ENCODE peak calls at places on chromosomes 2 and 18, in five cellular contexts. K, A, Q, O and X are unnamed samples. For H3K4me1, the result is how much of the 10 kb centered on the place peaks cover.

GRCh38 chr2:150710916-150711315 is 223.4 kb upstream of the RND3 start:
- DNase-seq in A (no peak), K (no peak), Q (no peak), O (no peak), X (no peak)

GRCh38 chr2:104563398-104564024 is 290.4 kb upstream of the POU3F3 start:
- DNase-seq in Q (no peak), O (no peak), A (no peak), K (no peak), X (no peak)

GRCh38 chr2:180694445-180695421 is 285.7 kb upstream of the UBE2E3 start:
- DNase-seq in A (no peak), K (no peak), Q (no peak), O (no peak), X (no peak)

GRCh38 chr2:168849610-168850009 is 40.6 kb downstream of the SPC25 start:
- DNase-seq in O (no peak), A (no peak), Q (peak), K (peak), X (no peak)

GRCh38 chr2:187873132-187873531 is 318.9 kb upstream of the TFPI start:
- DNase-seq in K (no peak), A (no peak), Q (no peak), O (no peak), X (no peak)

GRCh38 chr2:232361646-232362045 is 16.9 kb upstream of the ALPP start:
- DNase-seq in A (no peak), Q (no peak), O (no peak), K (no peak), X (no peak)

GRCh38 chr18:21489119-21489750 is 111.3 kb downstream of the ESCO1 start:
- DNase-seq in O (peak), A (peak), Q (peak), K (no peak), X (peak)

GRCh38 chr18:3898866-3899613 is 449.1 kb downstream of the TGIF1 start:
- DNase-seq in O (no peak), K (no peak), Q (no peak), A (no peak), X (no peak)

GRCh38 chr2:160613466-160614153 is 120.0 kb upstream of the RBMS1 start:
- DNase-seq in Q (no peak), O (peak), A (no peak), K (no peak), X (no peak)

GRCh38 chr2:190407246-190407661 is 901 bp upstream of the MFSD6 start:
- DNase-seq in K (no peak), Q (peak), O (peak), A (no peak), X (no peak)

GRCh38 chr2:197846789-197847188 is 42.4 kb downstream of the PLCL1 start:
- DNase-seq in Q (no peak), K (no peak), A (no peak), O (no peak), X (no peak)

GRCh38 chr2:149989447-149990063 is 402.0 kb upstream of the MMADHC start:
- DNase-seq in O (no peak), Q (no peak), A (no peak), K (no peak), X (no peak)

GRCh38 chr2:36433311-36434217 is 78.0 kb downstream of the CRIM1 start:
- DNase-seq in A (peak), O (no peak), Q (no peak), K (peak), X (no peak)

GRCh38 chr2:160197587-160197986 is 2.5 kb downstream of the ITGB6 start:
- DNase-seq in Q (no peak), O (no peak), K (no peak), A (no peak), X (no peak)

GRCh38 chr2:36857713-36858112 is 108.6 kb downstream of the STRN start:
- DNase-seq in K (no peak), Q (no peak), A (no peak), O (no peak), X (no peak)

GRCh38 chr2:75548036-75548573 is 12.6 kb downstream of the EVA1A start:
- DNase-seq in K (no peak), Q (peak), O (no peak), A (no peak), X (no peak)

GRCh38 chr2:41933585-41934322 is 114.1 kb upstream of the PKDCC start:
- DNase-seq in Q (no peak), A (peak), K (no peak), O (no peak), X (no peak)

GRCh38 chr2:227815066-227815465 is 1.4 kb downstream of the CCL20 start:
- DNase-seq in K (no peak), O (no peak), A (no peak), Q (no peak), X (no peak)

GRCh38 chr18:58896268-58896667 is 31.6 kb downstream of the ZNF532 start:
- DNase-seq in Q (no peak), O (peak), A (no peak), K (no peak), X (no peak)

GRCh38 chr2:56565143-56565542 is 381.4 kb downstream of the CCDC85A start:
- DNase-seq in A (no peak), O (no peak), K (no peak), Q (no peak), X (no peak)

GRCh38 chr2:8003462-8004075 is 678.3 kb upstream of the ID2 start:
- DNase-seq in Q (no peak), K (peak), O (no peak), A (peak), X (peak)

GRCh38 chr18:7814754-7815315 is 247.7 kb downstream of the PTPRM start:
- DNase-seq in Q (no peak), A (no peak), O (no peak), K (no peak), X (no peak)

GRCh38 chr2:38108907-38109731 is 33.2 kb upstream of the CYP1B1 start:
- DNase-seq in A (no peak), Q (no peak), K (no peak), O (no peak), X (no peak)

GRCh38 chr2:73418343-73418742 is 32.7 kb downstream of the ALMS1 start:
- DNase-seq in K (peak), Q (no peak), O (no peak), A (peak), X (peak)

GRCh38 chr2:6960659-6961058 is 43.4 kb downstream of the RNF144A start:
- DNase-seq in A (peak), O (no peak), Q (peak), K (no peak), X (peak)

GRCh38 chr18:61308009-61308408 is 25.2 kb upstream of the CDH20 start:
- DNase-seq in A (no peak), Q (no peak), O (no peak), K (no peak), X (no peak)

GRCh38 chr2:1078326-1078885 is 127.8 kb downstream of the SNTG2 start:
- DNase-seq in Q (no peak), A (no peak), O (no peak), K (no peak), X (no peak)

GRCh38 chr2:48454504-48454903 is 75.5 kb upstream of the STON1 start:
- DNase-seq in K (no peak), Q (no peak), A (no peak), O (peak), X (no peak)

GRCh38 chr18:44714376-44714775 is 33.7 kb downstream of the SETBP1 start:
- DNase-seq in Q (no peak), K (no peak), O (no peak), A (no peak), X (no peak)

GRCh38 chr2:216392018-216392562 is 19.8 kb upstream of the MARCHF4 start:
- DNase-seq in Q (peak), A (no peak), K (no peak), O (no peak), X (no peak)

GRCh38 chr18:76421291-76422078 is 73.6 kb downstream of the ZNF516 start:
- DNase-seq in Q (peak), K (no peak), O (no peak), A (no peak), X (no peak)

GRCh38 chr2:145546091-145546490 is 1026.2 kb upstream of the ZEB2 start:
- DNase-seq in O (no peak), Q (no peak), K (no peak), A (no peak), X (no peak)

GRCh38 chr2:227038550-227039189 is 125.3 kb downstream of the COL4A4 start:
- DNase-seq in O (no peak), Q (no peak), A (no peak), K (no peak), X (no peak)

GRCh38 chr2:97935719-97936161 is 60.0 kb downstream of the TMEM131 start:
- DNase-seq in K (no peak), A (no peak), Q (peak), O (no peak), X (no peak)

GRCh38 chr2:80053522-80054338 is 250.8 kb downstream of the LRRTM1 start:
- DNase-seq in Q (no peak), A (no peak), K (no peak), O (no peak), X (no peak)

GRCh38 chr2:191582355-191582754 is 95.6 kb upstream of the NABP1 start:
- DNase-seq in Q (no peak), K (no peak), A (no peak), O (no peak), X (no peak)

GRCh38 chr2:218832520-218832919 is 917 bp upstream of the PRKAG3 start:
- DNase-seq in K (peak), Q (no peak), A (peak), O (no peak), X (peak)

DNA sequence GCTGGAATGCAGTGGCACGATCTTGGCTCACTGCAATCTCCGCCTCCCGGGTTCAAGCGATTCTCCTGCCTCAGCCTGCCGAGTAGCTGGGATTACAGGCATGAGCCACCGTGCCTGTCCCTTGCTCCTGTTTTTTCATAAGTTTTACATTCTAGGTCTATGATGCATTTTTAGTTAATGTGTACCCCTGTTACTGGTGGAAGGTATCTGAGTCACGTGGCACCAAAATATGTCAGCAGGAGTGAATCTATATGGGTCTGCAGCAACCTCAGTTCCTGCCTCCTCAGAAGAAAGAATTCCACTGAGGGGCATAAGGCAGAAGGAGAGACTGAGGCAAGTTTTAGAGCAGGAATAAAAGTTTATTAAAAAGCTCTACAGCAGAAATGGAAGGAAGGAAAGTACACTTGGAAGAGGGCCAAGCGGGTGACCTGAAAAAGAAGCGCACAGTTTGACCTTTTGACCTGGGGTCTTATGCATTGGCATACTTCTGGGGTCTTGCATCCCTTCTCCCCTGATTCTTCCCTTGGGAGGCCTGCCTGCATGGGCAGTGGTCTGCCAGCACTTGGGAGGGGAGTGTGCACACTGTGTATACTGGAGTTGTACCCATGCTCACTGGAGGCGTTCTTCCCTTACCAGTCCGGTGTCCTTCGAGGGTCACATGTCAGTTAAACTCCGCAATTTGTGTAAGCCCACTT is 1.1 kb upstream of the MFSD2B start:
- DNase-seq in K (no peak), A (no peak), Q (no peak), O (no peak), X (no peak)
- H3K27ac ChIP-seq in K (no peak), A (no peak), Q (no peak), O (no peak), X (no peak)

GRCh38 chr18:47262397-47263196 is 11.1 kb upstream of the SKOR2 start:
- DNase-seq in Q (peak), O (no peak), K (no peak), A (no peak), X (no peak)
- H3K4me3 ChIP-seq in Q (peak), O (no peak), K (no peak), A (peak), X (peak)

GRCh38 chr2:224596289-224596688 is 11.1 kb upstream of the CUL3 start:
- DNase-seq in O (no peak), K (no peak), Q (no peak), A (no peak), X (no peak)
- H3K4me1 ChIP-seq in O (under half), K (under half), Q (under half), A (under half), X (under half)

GRCh38 chr2:46847726-46848421 is 67.7 kb downstream of the MCFD2 start:
- DNase-seq in O (no peak), A (no peak), K (no peak), Q (no peak), X (no peak)

GRCh38 chr2:46848446-46848845 is 67.2 kb downstream of the MCFD2 start:
- DNase-seq in K (no peak), Q (no peak), O (no peak), A (no peak), X (no peak)

GRCh38 chr2:46845542-46846453 is 69.8 kb downstream of the MCFD2 start:
- DNase-seq in O (no peak), A (no peak), Q (no peak), K (no peak), X (no peak)

GRCh38 chr2:46846454-46846990 is 69.1 kb downstream of the MCFD2 start:
- DNase-seq in Q (no peak), K (no peak), O (no peak), A (no peak), X (no peak)

GRCh38 chr2:46847185-46847710 is 68.4 kb downstream of the MCFD2 start:
- DNase-seq in Q (no peak), O (no peak), A (peak), K (peak), X (peak)
- H3K27ac ChIP-seq in Q (no peak), O (no peak), A (peak), K (peak), X (peak)

DNA sequence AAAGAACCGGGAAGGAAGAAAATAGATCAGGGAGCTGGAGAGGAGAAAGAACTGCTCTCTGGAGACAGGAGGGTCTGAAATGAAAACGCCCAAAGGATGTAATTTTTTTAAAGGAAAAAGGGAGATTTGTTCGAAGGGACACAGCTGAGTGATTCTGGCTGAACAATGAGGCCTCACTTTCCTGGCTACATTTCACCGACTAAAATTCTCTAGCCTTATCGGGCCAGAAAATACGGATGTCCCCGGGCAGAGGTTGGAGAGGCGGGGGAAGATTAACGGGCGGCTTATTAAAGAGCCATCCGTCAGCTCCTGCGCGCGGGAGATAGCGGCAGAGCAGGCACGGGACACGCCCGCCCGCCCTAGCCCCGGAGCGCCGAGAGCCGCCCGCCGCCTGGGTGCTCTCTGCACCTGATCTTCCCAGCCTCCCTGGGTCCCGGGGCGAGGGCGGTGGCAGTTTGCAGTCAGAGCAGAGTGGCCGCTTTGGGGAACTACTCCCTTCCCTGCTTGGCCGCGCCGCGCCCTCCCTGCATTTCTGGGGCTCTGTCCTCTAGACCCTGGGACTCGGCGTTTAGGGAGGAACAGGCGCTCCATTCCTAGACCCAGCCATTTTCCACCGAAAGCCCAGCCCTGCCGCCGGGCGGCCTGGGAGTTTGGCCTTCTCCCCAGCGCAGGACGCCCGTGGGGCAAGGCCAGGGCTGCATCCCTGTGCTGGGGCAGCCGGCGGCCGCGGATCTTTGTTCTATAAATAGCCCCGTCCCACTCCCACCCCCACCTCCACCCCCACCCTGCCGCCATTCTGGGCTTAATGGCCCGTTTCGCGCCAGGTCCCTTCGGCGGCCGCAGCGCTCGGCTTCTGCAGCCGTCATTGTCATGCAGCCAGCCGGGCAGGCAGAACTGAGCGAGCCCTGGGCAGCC is 6.5 kb downstream of the GAD1 start:
- DNase-seq in K (peak), Q (peak), A (no peak), O (no peak), X (no peak)
- H3K4me3 ChIP-seq in K (peak), Q (no peak), A (peak), O (no peak), X (peak)

DNA sequence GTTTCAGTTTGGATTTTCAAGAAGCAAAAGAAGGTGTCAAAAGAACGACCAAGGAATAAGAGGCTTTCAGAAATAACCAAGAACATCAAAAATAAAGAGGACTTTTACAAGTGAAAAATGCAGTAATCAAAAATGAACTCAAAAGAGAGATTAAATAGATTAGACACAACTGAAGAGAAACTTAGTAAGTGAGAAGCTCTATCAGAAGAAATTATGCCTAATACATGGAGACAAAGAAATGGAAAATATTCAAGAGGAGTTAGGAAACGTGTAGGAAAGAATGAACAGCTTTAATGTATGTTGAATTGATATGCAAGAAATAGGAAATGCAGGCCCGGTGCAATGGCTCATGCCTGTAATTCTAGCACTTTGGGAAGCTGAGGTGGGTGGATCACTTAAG is 145.8 kb downstream of the ACOXL start:
- DNase-seq in K (no peak), Q (no peak), A (no peak), O (no peak), X (no peak)
- H3K4me1 ChIP-seq in K (under half), Q (under half), A (under half), O (under half), X (under half)

GRCh38 chr2:27714053-27714452 is 50.4 kb downstream of the SLC4A1AP start:
- DNase-seq in K (no peak), Q (no peak), O (no peak), A (no peak), X (no peak)
- H3K27ac ChIP-seq in K (peak), Q (no peak), O (no peak), A (no peak), X (peak)

DNA sequence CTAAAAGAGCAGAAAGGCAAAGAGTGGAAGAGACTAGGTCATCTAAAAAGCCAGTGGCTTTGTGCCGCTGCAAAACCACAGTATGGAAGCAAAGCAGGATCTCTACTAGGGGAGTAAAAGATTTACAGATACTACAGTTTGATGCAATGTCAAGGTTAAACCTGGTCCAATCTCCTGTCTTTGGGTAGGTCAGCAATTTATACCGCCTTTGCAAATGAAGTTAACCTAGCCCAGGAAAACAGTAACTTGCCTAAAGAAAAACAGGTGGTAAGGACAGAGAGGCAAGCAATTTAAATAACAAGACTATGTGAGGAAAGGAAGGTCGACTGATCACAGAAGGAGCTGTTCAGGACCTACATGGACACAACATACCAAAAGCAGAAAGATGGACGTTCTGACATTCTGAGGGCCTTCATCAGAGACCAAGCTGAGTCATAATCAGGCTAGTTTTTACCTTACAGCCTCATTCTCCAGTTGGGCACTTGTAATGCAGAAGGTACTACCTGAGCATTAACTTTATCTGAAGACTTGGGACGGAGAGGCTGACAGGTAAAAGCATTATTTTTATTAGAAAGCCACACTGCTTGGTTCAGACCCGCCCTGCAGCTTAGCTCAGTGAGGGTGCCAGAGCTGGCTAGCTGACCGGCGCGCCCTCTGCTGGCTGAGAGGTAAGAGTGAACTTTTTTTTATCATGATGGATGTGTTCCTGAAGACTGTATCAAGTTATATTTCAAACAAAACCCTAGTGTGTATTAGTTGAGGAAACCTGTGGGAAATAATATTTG is 15.9 kb downstream of the CDKL4 start:
- DNase-seq in O (peak), Q (peak), A (peak), K (peak), X (peak)
- H3K4me3 ChIP-seq in O (no peak), Q (peak), A (peak), K (peak), X (no peak)